ENCODE peak calls at places on chromosomes 2 and 18, in six cellular contexts. Z is sigmoid colon, G is foreskin fibroblast, A is type B pancreatic cell, O is GM06990, B is nephron progenitor cell. K is an unnamed sample.

GRCh38 chr2:9737053-9737875 is 106.0 kb upstream of the TAF1B start:
- DNase-seq in G (no peak), A (no peak), Z (no peak), O (no peak), B (no peak), K (no peak)

GRCh38 chr2:222296311-222296736 is 2.5 kb downstream of the PAX3 start:
- DNase-seq in A (no peak), G (no peak), B (no peak), O (no peak), Z (no peak), K (no peak)

GRCh38 chr2:167827352-167828097 is 419.9 kb downstream of the STK39 start:
- DNase-seq in G (no peak), Z (no peak), B (no peak), A (no peak), O (no peak), K (no peak)

GRCh38 chr18:73824684-73825083 is 322.9 kb downstream of the FBXO15 start:
- DNase-seq in B (no peak), G (peak; percentile 48), Z (no peak), O (no peak), A (no peak), K (no peak)

GRCh38 chr2:181124499-181124898 is 144.1 kb downstream of the UBE2E3 start:
- DNase-seq in G (peak; percentile 24), Z (no peak), O (no peak), B (no peak), A (no peak), K (no peak)

GRCh38 chr18:48121752-48122151 is 191.3 kb upstream of the SMAD2 start:
- DNase-seq in A (no peak), O (no peak), Z (peak; percentile 36), B (no peak), G (no peak), K (peak; percentile 25)

GRCh38 chr18:45384137-45384998 is 230.9 kb upstream of the SLC14A2 start:
- DNase-seq in O (peak; percentile 15), G (no peak), A (no peak), B (peak; percentile 74), Z (no peak), K (peak; percentile 28)

GRCh38 chr18:61833387-61833786 is 59.4 kb downstream of the RNF152 start:
- DNase-seq in O (no peak), A (no peak), G (peak; percentile 84), B (no peak), Z (no peak), K (no peak)

GRCh38 chr2:152042636-152043615 is 55.9 kb downstream of the CACNB4 start:
- DNase-seq in Z (no peak), O (no peak), B (no peak), G (no peak), A (no peak), K (no peak)

GRCh38 chr2:47695800-47696477 is 87.0 kb upstream of the MSH6 start:
- DNase-seq in O (no peak), G (no peak), B (no peak), Z (no peak), A (no peak), K (no peak)

GRCh38 chr2:233380132-233381012 is 26.1 kb downstream of the DGKD start:
- DNase-seq in B (no peak), A (no peak), O (no peak), Z (no peak), G (no peak), K (no peak)

GRCh38 chr2:108323619-108324018 is 34.9 kb downstream of the SULT1C2 start:
- DNase-seq in O (no peak), G (peak; percentile 48), B (no peak), A (no peak), Z (no peak), K (no peak)

GRCh38 chr2:198137733-198138132 is 333.3 kb downstream of the PLCL1 start:
- DNase-seq in A (no peak), G (no peak), B (no peak), Z (no peak), O (no peak), K (no peak)
- TF ChIP-seq CTCF in A (peak; percentile 34), G (no peak), B (peak; percentile 10), Z (no peak), O (no peak), K (peak; percentile 56)

GRCh38 chr18:58800582-58800981 is 64.1 kb upstream of the ZNF532 start:
- DNase-seq in O (peak; percentile 51), G (no peak), Z (no peak), A (no peak), B (no peak), K (no peak)

GRCh38 chr18:58802959-58803358 is 61.7 kb upstream of the ZNF532 start:
- DNase-seq in G (no peak), Z (no peak), O (no peak), A (no peak), B (no peak), K (no peak)

GRCh38 chr18:58805482-58806187 is 59.0 kb upstream of the ZNF532 start:
- DNase-seq in B (peak; percentile 21), A (no peak), G (no peak), Z (peak; percentile 10), O (no peak), K (no peak)

GRCh38 chr18:58806826-58807714 is 57.6 kb upstream of the ZNF532 start:
- DNase-seq in B (no peak), O (no peak), G (no peak), A (no peak), Z (no peak), K (no peak)

DNA sequence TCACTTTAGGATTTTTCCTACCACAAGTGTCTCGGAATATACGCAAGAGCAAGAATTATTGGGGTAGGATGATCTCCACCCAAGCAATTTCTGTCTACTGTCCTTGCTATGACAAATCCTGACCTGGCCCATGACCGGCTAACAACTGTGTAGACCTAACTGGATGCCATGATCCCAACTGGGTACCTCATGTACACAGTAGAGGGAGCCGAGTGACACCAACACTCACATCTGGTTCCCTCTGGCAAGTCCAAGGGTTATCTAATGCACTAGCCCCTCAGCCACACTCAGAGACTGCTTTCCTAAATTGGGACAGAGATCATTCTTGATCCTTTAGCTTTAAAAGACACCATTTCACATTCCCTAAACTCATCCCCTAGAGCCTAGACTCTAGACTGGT is 60.7 kb upstream of the ZNF532 start:
- DNase-seq in A (no peak), G (no peak), Z (no peak), B (no peak), O (no peak), K (no peak)
- TF ChIP-seq CTCF in A (no peak), G (no peak), Z (no peak), B (no peak), O (no peak), K (peak; percentile 11)

DNA sequence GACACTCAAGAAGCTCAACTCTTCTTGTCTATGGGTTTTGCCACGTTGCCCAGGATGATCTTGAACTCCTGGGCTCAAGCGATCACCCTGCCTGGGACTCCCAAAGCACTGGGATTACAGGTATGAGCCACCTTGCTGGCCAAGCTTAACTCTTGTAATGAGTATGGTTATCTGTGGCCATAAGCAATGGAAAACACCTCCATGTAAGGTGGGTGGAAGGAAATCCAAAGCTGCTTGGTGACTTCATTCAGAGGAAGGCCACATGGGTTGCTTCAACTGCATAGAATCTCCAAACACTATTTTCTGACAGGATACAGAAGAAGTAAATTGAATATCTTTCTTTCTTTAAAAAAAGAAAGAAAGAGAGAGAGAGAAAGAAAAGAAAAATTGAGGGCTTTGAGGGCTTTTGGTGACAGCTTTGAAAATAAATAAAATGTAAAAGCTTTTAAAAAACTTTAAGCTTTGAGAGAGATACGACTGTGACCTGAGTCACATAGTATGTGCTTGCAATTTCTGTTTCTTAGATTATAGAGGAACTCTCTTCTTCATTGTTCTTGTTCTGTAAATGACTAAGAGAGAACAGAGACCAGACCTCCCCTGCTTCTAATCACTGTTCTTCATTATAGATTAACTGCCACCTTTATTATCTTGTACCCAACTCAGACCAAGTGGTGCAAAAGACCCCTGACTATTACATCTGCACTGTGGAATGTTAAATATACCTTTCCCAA is 123.1 kb upstream of the NDUFV2 start:
- DNase-seq in A (no peak), G (no peak), O (no peak), B (no peak), Z (no peak), K (no peak)
- TF ChIP-seq CTCF in A (no peak), G (no peak), O (no peak), B (no peak), Z (no peak), K (no peak)

GRCh38 chr2:188949046-188949818 is 24.9 kb upstream of the COL3A1 start:
- DNase-seq in B (no peak), Z (no peak), A (no peak), O (no peak), G (no peak), K (no peak)

GRCh38 chr2:188940171-188940570 is 34.0 kb upstream of the COL3A1 start:
- DNase-seq in A (no peak), G (no peak), O (no peak), B (no peak), Z (no peak), K (no peak)

DNA sequence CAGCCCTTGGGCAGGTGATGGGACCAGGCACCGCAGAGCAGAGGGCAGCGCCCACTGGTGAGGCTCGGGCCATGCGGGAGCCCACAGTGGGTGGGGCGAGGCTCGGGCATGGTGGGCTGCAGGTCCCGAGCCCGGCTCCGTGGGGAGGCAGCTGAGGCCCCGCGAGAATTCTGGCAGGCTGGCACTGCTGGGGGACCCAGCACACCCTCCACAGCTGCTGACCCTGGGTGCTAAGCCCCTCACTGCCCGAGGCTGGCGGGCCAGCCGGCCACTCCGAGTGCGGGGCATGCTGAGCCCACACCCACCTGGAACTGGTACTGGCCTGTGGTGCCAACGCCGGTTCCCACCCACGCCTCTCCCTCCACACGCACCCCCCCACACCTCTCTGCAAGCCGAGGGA is 29.7 kb upstream of the COL3A1 start:
- DNase-seq in G (no peak), Z (no peak), A (no peak), B (no peak), O (no peak), K (no peak)
- TF ChIP-seq CTCF in G (no peak), Z (no peak), A (no peak), B (no peak), O (no peak), K (no peak)

DNA sequence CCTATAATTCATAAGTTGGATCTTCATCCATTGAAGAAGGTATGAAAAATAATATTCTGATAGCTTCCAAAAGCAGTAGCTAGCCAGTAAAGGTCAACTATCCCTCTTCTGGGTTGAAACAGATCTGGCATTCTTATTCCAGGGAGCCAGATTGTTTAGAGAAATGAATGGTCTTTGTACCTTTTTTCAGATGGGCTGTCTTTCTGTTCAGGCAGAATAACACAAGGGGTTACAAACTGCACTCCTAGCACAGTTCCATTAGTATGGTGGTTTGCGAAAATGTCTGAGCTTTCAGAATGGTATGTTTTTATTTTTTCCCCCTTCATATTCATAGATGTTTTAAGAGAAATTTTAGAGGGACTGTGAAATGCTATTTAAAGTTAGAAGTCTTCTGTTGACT is 47.5 kb upstream of the TMEM178A start:
- DNase-seq in Z (no peak), O (no peak), A (no peak), B (no peak), G (no peak), K (no peak)
- TF ChIP-seq CTCF in Z (no peak), O (no peak), A (no peak), B (no peak), G (no peak), K (no peak)

DNA sequence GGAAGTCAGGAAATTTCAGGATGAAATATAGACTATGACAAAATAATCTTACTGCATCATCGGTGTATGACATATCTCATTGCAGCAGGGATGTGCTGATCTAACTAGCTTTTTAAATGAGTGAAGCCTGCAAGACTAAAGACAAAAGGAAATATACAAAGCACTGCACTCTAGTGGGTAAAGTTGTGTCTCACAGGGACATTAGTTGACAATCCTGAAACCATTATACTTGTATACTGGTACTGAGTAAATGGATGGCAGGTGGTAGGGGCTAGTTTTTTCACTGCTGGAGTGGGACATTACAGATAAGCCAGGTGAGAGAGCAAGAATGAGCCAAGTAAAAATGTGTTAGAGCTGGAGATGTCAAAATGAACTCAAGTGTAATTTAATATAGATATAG is 317.5 kb upstream of the RAB6C start:
- DNase-seq in Z (no peak), G (no peak), B (no peak), A (no peak), O (no peak), K (no peak)
- TF ChIP-seq CTCF in Z (no peak), G (no peak), B (no peak), A (peak; percentile 37), O (peak; percentile 2), K (no peak)